ENCODE peak calls at places on chromosomes 3 and 15, in four cellular contexts. E, N, R and M are unnamed samples. For H3K9me3, the result is how much of the 10 kb centered on the place peaks cover.

GRCh38 chr3:42780892-42781700 is 8.0 kb upstream of the CCDC13 start:
- DNase-seq in E (no peak), N (no peak), R (no peak), M (no peak)

GRCh38 chr15:32979710-32980109 is 214.8 kb downstream of the FMN1 start:
- DNase-seq in E (no peak), N (no peak), R (no peak), M (no peak)

GRCh38 chr3:74532446-74532845 is 82.0 kb downstream of the CNTN3 start:
- DNase-seq in E (no peak), N (no peak), R (no peak), M (no peak)

GRCh38 chr15:61141497-61142125 is 87.5 kb downstream of the RORA start:
- DNase-seq in E (peak), N (no peak), R (no peak), M (no peak)

GRCh38 chr15:31552482-31553099 is 226.0 kb downstream of the KLF13 start:
- DNase-seq in E (no peak), N (no peak), R (no peak), M (no peak)

GRCh38 chr3:30919600-30919999 is 25.1 kb upstream of the GADL1 start:
- DNase-seq in E (no peak), N (no peak), R (no peak), M (no peak)

GRCh38 chr3:160641675-160642330 is 35.2 kb upstream of the ARL14 start:
- DNase-seq in E (no peak), N (no peak), R (no peak), M (no peak)

GRCh38 chr15:78233496-78233895 is 869 bp downstream of the ACSBG1 start:
- DNase-seq in E (no peak), N (no peak), R (no peak), M (no peak)

GRCh38 chr3:43872901-43873300 is 182.2 kb downstream of the ABHD5 start:
- DNase-seq in E (no peak), N (no peak), R (no peak), M (no peak)

GRCh38 chr15:56892651-56893348 is 25.6 kb upstream of the TCF12 start:
- DNase-seq in E (no peak), N (no peak), R (no peak), M (no peak)

GRCh38 chr15:26867199-26868007 is 541 bp downstream of the GABRA5 start:
- DNase-seq in E (no peak), N (no peak), R (no peak), M (no peak)

GRCh38 chr15:68789921-68790575 is 30.6 kb downstream of the ANP32A start:
- DNase-seq in E (no peak), N (peak), R (no peak), M (no peak)

GRCh38 chr3:141242035-141242721 is 10.6 kb downstream of the PXYLP1 start:
- DNase-seq in E (no peak), N (peak), R (no peak), M (no peak)

GRCh38 chr3:30472090-30472489 is 134.3 kb upstream of the TGFBR2 start:
- DNase-seq in E (no peak), N (no peak), R (no peak), M (no peak)

GRCh38 chr3:27567251-27567650 is 83.1 kb upstream of the SLC4A7 start:
- DNase-seq in E (no peak), N (no peak), R (no peak), M (no peak)

GRCh38 chr3:112767177-112767576 is 79.5 kb downstream of the CD200R1L start:
- DNase-seq in E (no peak), N (no peak), R (no peak), M (no peak)

DNA sequence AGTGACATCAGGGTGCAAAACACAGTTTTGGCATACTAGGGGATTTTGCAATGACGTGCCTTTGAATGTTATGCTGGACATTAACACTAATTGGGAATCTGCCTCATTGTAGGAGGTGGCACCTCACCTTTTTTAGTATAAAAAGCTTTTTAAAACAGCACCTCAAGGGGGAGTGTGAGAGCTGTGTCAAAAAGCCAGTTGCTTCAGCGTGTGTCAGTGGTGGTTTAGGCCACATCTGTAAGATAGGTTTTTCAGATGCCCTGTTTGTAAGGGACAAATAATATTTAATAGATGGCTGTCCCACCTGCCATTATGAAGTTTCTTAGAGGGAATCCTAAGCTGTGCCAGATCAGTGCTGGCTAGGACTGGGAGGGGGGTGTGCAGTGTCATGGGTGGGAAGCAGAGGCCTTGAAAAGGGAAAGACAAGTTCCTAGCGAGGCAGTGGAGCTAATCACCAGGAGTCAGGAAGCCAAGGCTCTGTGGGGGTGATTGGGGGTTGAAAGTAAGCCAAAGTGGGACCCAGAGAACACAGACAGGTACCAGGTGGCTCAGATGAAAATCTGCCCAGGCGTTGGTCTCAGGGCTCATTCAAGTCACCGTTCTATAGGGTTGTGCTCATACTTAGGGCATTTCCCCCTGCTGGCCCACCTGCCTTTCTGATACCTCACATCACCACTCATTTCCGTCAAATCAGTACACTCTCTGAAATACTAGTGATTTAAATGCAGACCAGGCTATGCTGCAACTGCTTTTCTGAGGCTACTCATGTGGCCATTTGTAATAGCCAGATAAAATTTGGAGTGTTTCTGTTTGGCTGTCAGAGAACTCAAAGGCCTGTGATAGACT is 120.5 kb downstream of the BBX start:
- DNase-seq in E (no peak), N (no peak), R (no peak), M (no peak)
- TF ChIP-seq CTCF in E (no peak), N (no peak), R (no peak), M (no peak)

GRCh38 chr15:87731630-87732029 is 524.9 kb downstream of the NTRK3 start:
- DNase-seq in E (no peak), N (no peak), R (no peak), M (no peak)

GRCh38 chr15:87733522-87733921 is 523.0 kb downstream of the NTRK3 start:
- DNase-seq in E (no peak), N (no peak), R (no peak), M (no peak)

GRCh38 chr15:87730706-87731105 is 525.8 kb downstream of the NTRK3 start:
- DNase-seq in E (no peak), N (no peak), R (no peak), M (no peak)

GRCh38 chr15:87733005-87733404 is 523.5 kb downstream of the NTRK3 start:
- DNase-seq in E (no peak), N (no peak), R (no peak), M (no peak)

GRCh38 chr15:87728998-87729397 is 527.5 kb downstream of the NTRK3 start:
- DNase-seq in E (no peak), N (no peak), R (no peak), M (no peak)
- H3K9me3 ChIP-seq in E (under half), N (under half), R (under half), M (under half)

GRCh38 chr15:66644000-66644787 is 57.8 kb upstream of the SMAD6 start:
- DNase-seq in E (no peak), N (no peak), R (no peak), M (no peak)

GRCh38 chr15:66646799-66647198 is 55.2 kb upstream of the SMAD6 start:
- DNase-seq in E (no peak), N (no peak), R (no peak), M (no peak)

GRCh38 chr15:66647358-66647757 is 54.7 kb upstream of the SMAD6 start:
- DNase-seq in E (no peak), N (peak), R (peak), M (peak)

GRCh38 chr15:66644815-66645345 is 57.2 kb upstream of the SMAD6 start:
- DNase-seq in E (no peak), N (no peak), R (no peak), M (no peak)

GRCh38 chr15:66646308-66646707 is 55.7 kb upstream of the SMAD6 start:
- DNase-seq in E (no peak), N (no peak), R (no peak), M (no peak)
- TF ChIP-seq POLR2A in E (no peak), N (no peak), R (no peak), M (no peak)

GRCh38 chr3:126083511-126083912 is 412 bp downstream of the SLC41A3 start:
- DNase-seq in E (peak), N (peak), R (no peak), M (peak)

GRCh38 chr3:126082334-126083137 is 1.4 kb downstream of the SLC41A3 start:
- DNase-seq in E (no peak), N (no peak), R (no peak), M (no peak)

GRCh38 chr3:126083138-126083445 is 832 bp downstream of the SLC41A3 start:
- DNase-seq in E (no peak), N (no peak), R (no peak), M (no peak)

GRCh38 chr3:126080970-126081369 is 3.0 kb downstream of the SLC41A3 start:
- DNase-seq in E (no peak), N (no peak), R (no peak), M (no peak)

GRCh38 chr3:126081618-126082333 is 2.1 kb downstream of the SLC41A3 start:
- DNase-seq in E (peak), N (peak), R (no peak), M (peak)
- TF ChIP-seq CTCF in E (peak), N (no peak), R (no peak), M (peak)

GRCh38 chr15:86876387-86876786 is 796.7 kb downstream of the AGBL1 start:
- DNase-seq in E (no peak), N (no peak), R (no peak), M (no peak)

GRCh38 chr15:86872782-86873181 is 793.1 kb downstream of the AGBL1 start:
- DNase-seq in E (no peak), N (no peak), R (no peak), M (no peak)

GRCh38 chr15:86879250-86880229 is 799.9 kb downstream of the AGBL1 start:
- DNase-seq in E (peak), N (peak), R (no peak), M (no peak)

GRCh38 chr15:86877171-86877631 is 797.5 kb downstream of the AGBL1 start:
- DNase-seq in E (peak), N (no peak), R (no peak), M (no peak)
- H3K9me3 ChIP-seq in E (under half), N (under half), R (under half), M (under half)

GRCh38 chr3:152267831-152268500 is 763 bp upstream of the MBNL1 start:
- DNase-seq in E (no peak), N (no peak), R (no peak), M (no peak)

GRCh38 chr3:152267319-152267689 is 1.4 kb upstream of the MBNL1 start:
- DNase-seq in E (no peak), N (no peak), R (no peak), M (no peak)

GRCh38 chr3:152270145-152270870 is 1.6 kb downstream of the MBNL1 start:
- DNase-seq in E (no peak), N (no peak), R (no peak), M (no peak)

GRCh38 chr3:152269423-152270144 is 855 bp downstream of the MBNL1 start:
- DNase-seq in E (peak), N (peak), R (peak), M (peak)

DNA sequence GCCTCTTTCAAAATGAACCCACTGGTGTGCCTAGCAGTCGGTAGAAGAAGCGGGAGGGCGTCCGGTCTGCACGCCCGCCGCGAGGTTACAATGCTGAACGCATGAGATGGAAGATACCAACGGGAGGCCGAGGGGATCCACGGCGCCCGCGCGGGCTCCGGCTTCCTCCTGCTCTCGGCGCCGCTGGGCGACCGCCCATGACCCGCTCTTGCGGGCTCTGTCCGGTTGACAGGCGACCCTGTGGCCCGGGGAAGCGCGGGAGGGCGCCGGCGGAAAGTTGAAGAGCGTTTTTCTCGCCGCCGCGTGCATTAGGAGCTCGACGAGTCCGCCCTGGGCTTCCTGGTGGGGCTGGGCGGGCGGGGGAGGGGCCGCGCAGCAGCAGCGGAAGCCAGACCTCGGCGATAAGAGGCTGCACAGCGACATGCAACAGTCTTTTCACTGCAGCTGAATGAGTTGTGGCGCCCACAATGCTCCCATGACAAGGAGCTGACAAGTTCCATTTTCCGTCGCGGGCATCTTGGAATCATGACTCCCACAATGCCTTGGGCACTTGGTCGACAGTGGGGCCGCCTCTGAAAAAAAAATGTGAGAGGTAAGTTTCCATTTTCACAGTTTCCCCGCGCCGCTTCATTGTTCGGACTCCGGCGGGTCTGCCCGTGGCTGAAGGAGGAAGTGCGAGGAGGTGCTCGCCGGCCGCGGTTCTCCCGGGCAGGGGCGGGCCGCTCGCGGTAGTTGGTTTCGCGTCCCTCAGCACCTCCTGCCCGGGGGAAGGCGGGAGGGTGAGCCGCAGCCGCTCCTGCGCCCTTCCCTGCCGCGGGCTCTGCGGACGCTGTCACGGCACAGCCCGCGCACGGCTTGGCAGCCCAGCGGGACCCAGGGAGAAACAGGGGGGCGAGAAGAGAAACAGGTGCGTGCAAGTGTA is at the start of gene MBNL1:
- DNase-seq in E (peak), N (peak), R (peak), M (peak)
- TF ChIP-seq POLR2A in E (peak), N (peak), R (peak), M (no peak)

DNA sequence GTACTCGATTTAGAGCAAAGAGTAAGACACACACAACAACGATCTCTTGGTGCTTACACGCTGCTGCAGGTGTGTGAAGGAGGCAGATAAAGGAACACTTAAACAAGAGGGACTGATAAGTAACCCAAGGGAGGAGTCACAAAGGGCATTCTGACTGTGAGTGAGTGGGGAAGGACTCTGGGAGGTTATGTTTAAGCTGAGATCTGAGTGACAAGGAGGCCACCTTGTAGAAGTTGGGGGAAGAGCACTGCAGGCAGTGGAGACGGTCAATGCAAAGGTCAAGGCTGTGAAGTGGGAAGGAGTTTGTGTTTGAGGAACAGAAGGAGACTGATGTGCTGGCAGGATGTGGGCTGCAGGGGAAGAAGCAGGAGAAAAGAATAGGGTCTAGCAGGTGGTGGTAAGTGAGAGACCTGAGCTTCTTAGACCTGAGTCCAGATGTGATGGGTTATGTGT is 63.1 kb downstream of the LPP start:
- DNase-seq in E (no peak), N (no peak), R (no peak), M (no peak)
- TF ChIP-seq CTCF in E (no peak), N (no peak), R (no peak), M (no peak)